ENCODE peak calls at places on chromosomes 3 and 15, in nine cellular contexts. R is activated B cell treated with CpG ODN at 0.5 μM for 24 hours, S is COLO829, F is HFF-Myc, O is fibroblast of mammary gland, E is T-helper 2 cell, L is anterior cingulate cortex, I is amniotic epithelial cell, P is posterior cingulate gyrus. B is an unnamed sample.

GRCh38 chr3:124584552-124585391 is 145.5 kb upstream of the UMPS start:
- DNase-seq in L (peak; percentile 52), E (peak; percentile 26), P (peak; percentile 20), F (no peak), R (peak; percentile 18), S (peak; percentile 81), I (peak; percentile 24), O (peak; percentile 28), B (peak; percentile 16)

GRCh38 chr3:12193485-12194165 is 34.9 kb upstream of the TIMP4 start:
- DNase-seq in P (no peak), R (no peak), L (no peak), F (peak; percentile 97), E (no peak), O (peak; percentile 100), S (peak; percentile 63), I (peak; percentile 97), B (no peak)

GRCh38 chr15:74396445-74397238 is 29.2 kb upstream of the CYP11A1 start:
- DNase-seq in S (no peak), R (peak; percentile 72), I (peak; percentile 47), E (no peak), P (no peak), F (no peak), O (peak; percentile 88), L (no peak), B (no peak)

GRCh38 chr15:66816201-66816600 is 114.2 kb downstream of the SMAD6 start:
- DNase-seq in E (no peak), F (no peak), P (no peak), R (no peak), O (no peak), L (no peak), S (no peak), I (no peak), B (no peak)

GRCh38 chr3:142735462-142735861 is 11.6 kb downstream of the TRPC1 start:
- DNase-seq in I (no peak), E (no peak), R (no peak), L (no peak), P (no peak), F (no peak), S (no peak), O (no peak), B (no peak)

GRCh38 chr15:38536201-38536676 is 28.4 kb downstream of the RASGRP1 start:
- DNase-seq in R (no peak), O (peak; percentile 92), S (no peak), P (no peak), I (peak; percentile 100), L (peak; percentile 30), E (no peak), F (no peak), B (no peak)

GRCh38 chr3:13866406-13866965 is 13.4 kb downstream of the WNT7A start:
- DNase-seq in F (no peak), O (no peak), S (no peak), E (peak; percentile 54), L (no peak), I (no peak), P (no peak), R (no peak), B (peak; percentile 56)

GRCh38 chr3:131568460-131568859 is 65.7 kb upstream of the MRPL3 start:
- DNase-seq in S (no peak), R (no peak), P (no peak), E (no peak), F (no peak), L (no peak), I (no peak), O (no peak), B (no peak)

GRCh38 chr15:94177112-94177511 is 54.2 kb upstream of the MCTP2 start:
- DNase-seq in P (no peak), F (no peak), S (peak; percentile 26), R (no peak), O (no peak), L (no peak), E (no peak), I (peak; percentile 75), B (no peak)

GRCh38 chr15:58669108-58669507 is 80.4 kb downstream of the ADAM10 start:
- DNase-seq in R (no peak), S (no peak), I (peak; percentile 32), P (no peak), L (no peak), F (no peak), E (no peak), O (peak; percentile 7), B (no peak)

GRCh38 chr3:47577583-47578118 is 1.0 kb downstream of the CSPG5 start:
- DNase-seq in R (no peak), E (no peak), O (no peak), L (no peak), F (no peak), S (no peak), I (peak; percentile 8), P (no peak), B (no peak)

GRCh38 chr3:178960918-178961317 is 110.7 kb downstream of the ZMAT3 start:
- DNase-seq in F (no peak), I (no peak), R (no peak), L (no peak), P (no peak), O (no peak), E (no peak), S (no peak), B (no peak)

GRCh38 chr3:197500812-197501211 is 55.0 kb downstream of the BDH1 start:
- DNase-seq in E (no peak), P (no peak), O (no peak), F (no peak), R (no peak), S (no peak), L (no peak), I (no peak), B (no peak)

GRCh38 chr3:138971766-138972320 is 24.8 kb downstream of the FOXL2NB start:
- DNase-seq in F (no peak), R (no peak), S (no peak), O (no peak), E (no peak), L (no peak), P (no peak), I (no peak), B (no peak)

GRCh38 chr3:12978682-12979081 is 94.5 kb downstream of the IQSEC1 start:
- DNase-seq in I (no peak), R (no peak), O (no peak), P (no peak), F (no peak), E (no peak), S (no peak), L (no peak), B (no peak)

GRCh38 chr3:129624347-129625070 is 18.0 kb upstream of the PLXND1 start:
- DNase-seq in F (no peak), E (no peak), P (no peak), S (no peak), O (no peak), I (no peak), L (no peak), R (no peak), B (no peak)

GRCh38 chr3:109356442-109357155 is 19.3 kb upstream of the DPPA4 start:
- DNase-seq in E (no peak), O (no peak), R (no peak), S (no peak), P (no peak), I (no peak), F (no peak), L (no peak), B (no peak)

GRCh38 chr3:131224886-131225550 is 156.6 kb upstream of the NUDT16 start:
- DNase-seq in L (no peak), I (peak; percentile 53), F (no peak), P (no peak), R (no peak), S (no peak), E (no peak), O (peak; percentile 61), B (no peak)

GRCh38 chr3:79866162-79866561 is 98.4 kb upstream of the ROBO1 start:
- DNase-seq in P (no peak), O (no peak), F (no peak), L (no peak), E (no peak), R (no peak), I (no peak), S (no peak), B (no peak)